ENCODE peak calls at places on chromosome 12, in six cellular contexts. Z is CD4-positive, alpha-beta T cell; A is left ventricle myocardium inferior; F is OCI-LY7; V is H9; G is lower leg skin. Y is an unnamed sample.

GRCh38 chr12:130444986-130445385 is 107.3 kb downstream of the PIWIL1 start:
- DNase-seq in A (no peak), V (no peak), F (no peak), Z (no peak), G (no peak), Y (no peak)

GRCh38 chr12:46389130-46389616 is 16.6 kb upstream of the SLC38A2 start:
- DNase-seq in V (no peak), G (peak; percentile 71), F (no peak), Z (no peak), A (no peak), Y (no peak)

GRCh38 chr12:110616471-110617115 is 2.7 kb downstream of the TCTN1 start:
- DNase-seq in V (no peak), G (no peak), F (no peak), Z (no peak), A (no peak), Y (no peak)

GRCh38 chr12:47736877-47737676 is 11.8 kb upstream of the ENDOU start:
- DNase-seq in Z (no peak), A (peak; percentile 91), V (peak; percentile 36), F (no peak), G (peak; percentile 66), Y (no peak)

GRCh38 chr12:25496098-25496587 is 56.9 kb downstream of the LMNTD1 start:
- DNase-seq in Z (no peak), G (no peak), F (no peak), V (no peak), A (no peak), Y (no peak)

GRCh38 chr12:113208041-113208934 is 13.0 kb upstream of the TPCN1 start:
- DNase-seq in V (no peak), F (peak; percentile 98), A (peak; percentile 38), G (peak; percentile 66), Z (peak; percentile 32), Y (no peak)

GRCh38 chr12:49644620-49644994 is 21.2 kb downstream of the PRPF40B start:
- DNase-seq in Z (peak; percentile 77), V (peak; percentile 77), G (peak; percentile 65), F (peak; percentile 88), A (peak; percentile 79), Y (peak; percentile 66)

GRCh38 chr12:75816892-75817291 is 214.7 kb downstream of the PHLDA1 start:
- DNase-seq in G (no peak), V (no peak), Z (no peak), F (peak; percentile 43), A (no peak), Y (no peak)

GRCh38 chr12:50979369-50980052 is 27.2 kb downstream of the HIGD1C start:
- DNase-seq in Z (no peak), F (no peak), V (no peak), A (no peak), G (no peak), Y (no peak)

GRCh38 chr12:93943766-93944165 is 204.6 kb upstream of the PLXNC1 start:
- DNase-seq in V (no peak), Z (no peak), F (no peak), G (peak; percentile 51), A (no peak), Y (no peak)

GRCh38 chr12:77087427-77087826 is 22.1 kb upstream of the E2F7 start:
- DNase-seq in V (no peak), A (no peak), Z (no peak), G (no peak), F (no peak), Y (no peak)

GRCh38 chr12:70459786-70460185 is 93.7 kb downstream of the KCNMB4 start:
- DNase-seq in Z (no peak), F (peak; percentile 14), V (no peak), A (no peak), G (no peak), Y (no peak)

GRCh38 chr12:3147260-3147659 is 70.1 kb downstream of the TSPAN9 start:
- DNase-seq in V (no peak), F (no peak), Z (no peak), A (no peak), G (no peak), Y (no peak)

GRCh38 chr12:121861549-121862254 is 3.0 kb upstream of the HPD start:
- DNase-seq in Z (no peak), V (no peak), G (no peak), F (no peak), A (no peak), Y (no peak)

GRCh38 chr12:75177997-75178396 is 31.6 kb downstream of the KCNC2 start:
- DNase-seq in F (no peak), V (no peak), A (no peak), Z (no peak), G (no peak), Y (no peak)

GRCh38 chr12:86827409-86827808 is 571.2 kb upstream of the MGAT4C start:
- DNase-seq in A (no peak), G (no peak), Z (no peak), F (no peak), V (no peak), Y (no peak)

GRCh38 chr12:127263621-127264020 is 1003.3 kb upstream of the TMEM132C start:
- DNase-seq in Z (no peak), A (no peak), V (no peak), G (no peak), F (no peak), Y (no peak)

GRCh38 chr12:100991059-100991562 is 196.5 kb downstream of the ANO4 start:
- DNase-seq in F (no peak), Z (no peak), V (no peak), A (no peak), G (no peak), Y (no peak)

GRCh38 chr12:68609955-68610434 is 704 bp upstream of the RAP1B start:
- DNase-seq in Z (no peak), G (no peak), V (no peak), A (no peak), F (peak; percentile 56), Y (no peak)

GRCh38 chr12:93895096-93895460 is 217.9 kb downstream of the CRADD start:
- DNase-seq in A (no peak), F (no peak), V (no peak), Z (no peak), G (no peak), Y (no peak)

GRCh38 chr12:103632554-103633216 is 45.6 kb downstream of the STAB2 start:
- DNase-seq in A (no peak), V (peak; percentile 94), G (no peak), Z (peak; percentile 13), F (peak; percentile 70), Y (peak; percentile 46)

GRCh38 chr12:46446645-46447044 is 74.1 kb upstream of the SLC38A2 start:
- DNase-seq in A (no peak), G (no peak), F (no peak), V (no peak), Z (no peak), Y (no peak)

GRCh38 chr12:131710464-131711457 is at the start of gene SFSWAP:
- DNase-seq in F (peak; percentile 82), A (peak; percentile 76), G (peak; percentile 47), V (peak; percentile 79), Z (peak; percentile 70), Y (no peak)

GRCh38 chr12:93793007-93793406 is 115.8 kb downstream of the CRADD start:
- DNase-seq in V (no peak), G (no peak), F (no peak), Z (no peak), A (no peak), Y (no peak)

GRCh38 chr12:1505151-1505450 is 89.3 kb downstream of the FBXL14 start:
- DNase-seq in Z (no peak), G (no peak), F (no peak), V (no peak), A (no peak), Y (no peak)

GRCh38 chr12:56115329-56115728 is 1.1 kb upstream of the RPL41 start:
- DNase-seq in G (no peak), F (no peak), Z (no peak), V (peak; percentile 59), A (no peak), Y (no peak)

GRCh38 chr12:88946377-88946997 is 366.2 kb upstream of the KITLG start:
- DNase-seq in F (no peak), Z (no peak), V (no peak), G (peak; percentile 26), A (no peak), Y (no peak)

GRCh38 chr12:89862511-89863331 is 154.1 kb upstream of the ATP2B1 start:
- DNase-seq in A (no peak), G (peak; percentile 36), V (no peak), Z (peak; percentile 19), F (peak; percentile 91), Y (no peak)

GRCh38 chr12:102824218-102824835 is 92.7 kb downstream of the PAH start:
- DNase-seq in A (peak; percentile 22), V (peak; percentile 93), Z (no peak), F (no peak), G (no peak), Y (no peak)

DNA sequence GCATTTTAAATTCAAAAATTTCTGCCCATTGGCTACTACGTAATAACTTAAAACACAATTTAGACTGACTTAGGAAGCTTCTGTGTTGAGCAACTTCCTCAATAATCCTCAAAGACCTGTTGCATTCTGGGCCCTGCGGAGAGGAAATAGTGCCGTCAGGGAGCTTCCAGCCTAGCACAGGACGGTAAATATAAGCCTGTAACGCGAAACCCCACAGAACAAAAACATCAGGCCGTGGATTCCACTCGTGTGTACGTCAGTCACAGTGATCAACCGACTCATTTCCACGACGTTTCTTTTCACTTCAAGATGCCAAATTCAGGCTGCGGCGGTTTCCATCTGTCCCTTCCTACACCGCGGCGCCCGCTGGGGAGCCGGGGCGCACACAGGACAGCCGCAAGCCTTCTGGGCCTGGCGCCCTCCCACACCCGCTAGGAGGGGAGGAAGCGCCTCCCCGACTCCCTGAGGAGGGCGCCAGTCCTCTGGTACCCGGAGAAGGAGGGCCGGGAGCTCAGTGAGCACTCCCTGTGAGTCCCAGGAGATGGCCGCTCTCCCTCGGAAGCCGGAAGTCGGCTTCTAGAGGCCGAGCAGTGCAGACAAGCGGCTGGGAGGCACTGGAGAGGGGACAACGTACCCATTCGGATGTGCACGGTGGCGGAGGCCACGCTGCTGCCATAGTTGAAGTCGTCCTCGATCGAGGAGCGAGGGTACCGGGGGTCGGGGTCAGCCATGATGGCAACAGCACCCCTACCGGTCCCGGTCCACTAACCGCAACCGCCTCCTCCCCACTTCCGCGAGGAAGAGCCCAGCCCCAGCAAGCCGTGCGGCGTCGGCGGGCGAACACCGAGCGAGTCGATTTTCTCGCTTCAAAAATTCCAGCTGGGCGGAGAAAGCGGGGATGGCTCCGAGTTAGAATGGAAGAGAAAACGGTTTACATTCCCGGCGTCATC is at the start of gene TMBIM4:
- DNase-seq in F (peak; percentile 91), V (peak; percentile 92), A (peak; percentile 88), G (peak; percentile 82), Z (peak; percentile 72), Y (peak; percentile 44)
- TF ChIP-seq CTCF in F (peak; percentile 73), V (peak; percentile 46), A (peak; percentile 78), G (peak; percentile 54), Z (peak; percentile 57), Y (no peak)

GRCh38 chr12:31245822-31246469 is 80.0 kb downstream of the SINHCAF start:
- DNase-seq in V (peak; percentile 71), F (peak; percentile 46), Z (no peak), G (no peak), A (no peak), Y (no peak)
- TF ChIP-seq CTCF in V (peak; percentile 71), F (peak; percentile 73), Z (no peak), G (no peak), A (no peak), Y (no peak)

GRCh38 chr12:53948650-53949593 is 5.8 kb upstream of the HOXC12 start:
- DNase-seq in V (no peak), Z (no peak), G (no peak), F (no peak), A (no peak), Y (no peak)
- TF ChIP-seq CTCF in V (peak; percentile 16), Z (no peak), G (no peak), F (no peak), A (no peak), Y (no peak)

GRCh38 chr12:122978507-122978955 is 1.9 kb upstream of the ARL6IP4 start:
- DNase-seq in G (no peak), F (no peak), Z (no peak), A (no peak), V (no peak), Y (no peak)
- TF ChIP-seq CTCF in G (no peak), F (no peak), Z (no peak), A (no peak), V (no peak), Y (no peak)

GRCh38 chr12:32440120-32440865 is 40.9 kb downstream of the FGD4 start:
- DNase-seq in V (no peak), F (no peak), A (no peak), Z (no peak), G (no peak), Y (no peak)
- TF ChIP-seq CTCF in V (no peak), F (peak; percentile 25), A (no peak), Z (no peak), G (no peak), Y (no peak)